ENCODE peak calls at places on chromosomes 6 and 20, in six cellular contexts. One of them, this sample, is unnamed.

GRCh38 chr6:43668151-43669028 is 19.2 kb downstream of the MRPS18A start:
- DNase-seq in GM13976: peak
- DNase-seq in H7: peak
- DNase-seq in activated B cell treated with CpG ODN at 0.5 μM for 24 hours: peak
- DNase-seq in fibroblast of lung: peak
- DNase-seq in KG1: no peak
- DNase-seq in this sample: peak

GRCh38 chr6:14964901-14965300 is 281.0 kb upstream of the JARID2 start:
- DNase-seq in GM13976: no peak
- DNase-seq in H7: no peak
- DNase-seq in activated B cell treated with CpG ODN at 0.5 μM for 24 hours: no peak
- DNase-seq in fibroblast of lung: no peak
- DNase-seq in KG1: no peak
- DNase-seq in this sample: no peak

GRCh38 chr6:62338477-62338876 is 52.5 kb upstream of the KHDRBS2 start:
- DNase-seq in GM13976: no peak
- DNase-seq in H7: no peak
- DNase-seq in activated B cell treated with CpG ODN at 0.5 μM for 24 hours: no peak
- DNase-seq in fibroblast of lung: no peak
- DNase-seq in KG1: no peak
- DNase-seq in this sample: no peak

GRCh38 chr6:1111361-1111760 is 200.5 kb upstream of the FOXQ1 start:
- DNase-seq in GM13976: no peak
- DNase-seq in H7: no peak
- DNase-seq in activated B cell treated with CpG ODN at 0.5 μM for 24 hours: no peak
- DNase-seq in fibroblast of lung: no peak
- DNase-seq in KG1: no peak
- DNase-seq in this sample: no peak

GRCh38 chr20:33373735-33374605 is 27.3 kb downstream of the CDK5RAP1 start:
- DNase-seq in GM13976: no peak
- DNase-seq in H7: no peak
- DNase-seq in activated B cell treated with CpG ODN at 0.5 μM for 24 hours: no peak
- DNase-seq in fibroblast of lung: peak
- DNase-seq in KG1: no peak
- DNase-seq in this sample: no peak

GRCh38 chr6:13807691-13808090 is 6.7 kb downstream of the MCUR1 start:
- DNase-seq in GM13976: no peak
- DNase-seq in H7: no peak
- DNase-seq in activated B cell treated with CpG ODN at 0.5 μM for 24 hours: no peak
- DNase-seq in fibroblast of lung: no peak
- DNase-seq in KG1: no peak
- DNase-seq in this sample: no peak

GRCh38 chr20:51541189-51542032 is 1.1 kb downstream of the NFATC2 start:
- DNase-seq in GM13976: peak
- DNase-seq in H7: peak
- DNase-seq in activated B cell treated with CpG ODN at 0.5 μM for 24 hours: peak
- DNase-seq in fibroblast of lung: peak
- DNase-seq in KG1: peak
- DNase-seq in this sample: no peak

GRCh38 chr20:62627901-62628612 is 14.2 kb upstream of the SLCO4A1 start:
- DNase-seq in GM13976: peak
- DNase-seq in H7: no peak
- DNase-seq in activated B cell treated with CpG ODN at 0.5 μM for 24 hours: peak
- DNase-seq in fibroblast of lung: peak
- DNase-seq in KG1: no peak
- DNase-seq in this sample: no peak

GRCh38 chr6:1315201-1315559 is 3.3 kb downstream of the FOXQ1 start:
- DNase-seq in GM13976: no peak
- DNase-seq in H7: no peak
- DNase-seq in activated B cell treated with CpG ODN at 0.5 μM for 24 hours: no peak
- DNase-seq in fibroblast of lung: no peak
- DNase-seq in KG1: no peak
- DNase-seq in this sample: no peak

GRCh38 chr6:28767133-28767532 is 156.7 kb downstream of the TRIM27 start:
- DNase-seq in GM13976: no peak
- DNase-seq in H7: no peak
- DNase-seq in activated B cell treated with CpG ODN at 0.5 μM for 24 hours: no peak
- DNase-seq in fibroblast of lung: no peak
- DNase-seq in KG1: no peak
- DNase-seq in this sample: no peak

This sample was measured in NCI-H2227 treated with DMSO at 0.1 percent for 48 hours.